ENCODE peak calls at places on chromosomes 2 and 18, in six cellular contexts. Q, I, N, G, C and F are unnamed samples.

GRCh38 chr2:238133499-238134392 is 4.7 kb upstream of the KLHL30 start:
- DNase-seq in Q (no peak), I (no peak), N (no peak), G (no peak), C (no peak), F (no peak)

GRCh38 chr18:13283746-13284145 is 65.2 kb downstream of the LDLRAD4 start:
- DNase-seq in Q (no peak), I (no peak), N (no peak), G (no peak), C (no peak), F (no peak)

GRCh38 chr18:57909620-57910019 is 106.5 kb upstream of the ATP8B1 start:
- DNase-seq in Q (no peak), I (no peak), N (no peak), G (no peak), C (no peak), F (no peak)

GRCh38 chr2:174612960-174613359 is 15.4 kb upstream of the WIPF1 start:
- DNase-seq in Q (no peak), I (no peak), N (no peak), G (no peak), C (no peak), F (no peak)

GRCh38 chr2:161030260-161031063 is 129.8 kb upstream of the TANK start:
- DNase-seq in Q (no peak), I (no peak), N (peak; percentile 67), G (no peak), C (peak; percentile 99), F (no peak)

GRCh38 chr18:76467371-76468190 is 27.5 kb downstream of the ZNF516 start:
- DNase-seq in Q (no peak), I (peak; percentile 66), N (no peak), G (no peak), C (no peak), F (no peak)

GRCh38 chr2:8402222-8402621 is 279.6 kb upstream of the ID2 start:
- DNase-seq in Q (no peak), I (no peak), N (no peak), G (no peak), C (no peak), F (no peak)

GRCh38 chr2:171080607-171081006 is 80.1 kb downstream of the TLK1 start:
- DNase-seq in Q (no peak), I (no peak), N (no peak), G (no peak), C (no peak), F (no peak)

GRCh38 chr2:60794271-60794863 is 38.3 kb downstream of the PAPOLG start:
- DNase-seq in Q (no peak), I (no peak), N (no peak), G (no peak), C (peak; percentile 46), F (no peak)

GRCh38 chr18:24987271-24987932 is 364.6 kb downstream of the ZNF521 start:
- DNase-seq in Q (no peak), I (no peak), N (no peak), G (no peak), C (peak; percentile 34), F (no peak)

GRCh38 chr2:217848351-217848957 is 154.3 kb downstream of the TNS1 start:
- DNase-seq in Q (no peak), I (no peak), N (no peak), G (no peak), C (no peak), F (no peak)

GRCh38 chr2:45993476-45993991 is 303.7 kb upstream of the EPAS1 start:
- DNase-seq in Q (peak; percentile 76), I (no peak), N (peak; percentile 79), G (peak; percentile 64), C (peak; percentile 92), F (peak; percentile 38)

GRCh38 chr2:218892693-218893348 is 12.2 kb downstream of the WNT10A start:
- DNase-seq in Q (peak; percentile 67), I (no peak), N (no peak), G (peak; percentile 56), C (peak; percentile 26), F (peak; percentile 81)
- TF ChIP-seq CTCF in Q (peak; percentile 37), I (peak; percentile 53), N (peak; percentile 9), G (peak; percentile 43), C (peak; percentile 18), F (peak; percentile 45)

DNA sequence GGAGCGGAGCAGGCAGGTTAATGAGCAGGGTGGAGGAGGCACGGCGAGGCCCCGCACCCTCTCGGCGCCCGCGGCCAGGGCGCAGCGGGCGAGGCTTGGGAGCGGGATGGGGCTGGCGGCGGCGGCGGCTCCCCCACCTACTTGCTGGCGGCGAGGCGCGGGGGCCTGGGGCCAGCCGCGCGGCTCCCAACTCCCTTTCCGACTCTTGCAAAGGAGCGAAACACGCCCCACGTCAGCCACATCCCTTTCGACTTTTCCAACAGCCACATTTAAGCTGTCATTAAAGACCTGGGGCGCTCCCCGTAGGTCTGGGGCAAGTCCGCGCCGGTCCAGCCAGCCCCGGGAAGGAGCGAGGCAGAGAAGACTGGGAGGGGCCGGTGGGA is 741 bp upstream of the KCTD1 start:
- DNase-seq in Q (no peak), I (peak; percentile 65), N (no peak), G (no peak), C (peak; percentile 46), F (no peak)
- H3K27me3 ChIP-seq in Q (no peaks in the 10 kb centered on the region), I (peaks cover 17% of the 10 kb centered on the region), N (no peaks in the 10 kb centered on the region), G (no peaks in the 10 kb centered on the region), C (peaks cover 36% of the 10 kb centered on the region), F (peaks cover 48% of the 10 kb centered on the region)

GRCh38 chr2:101718479-101718878 is 21.0 kb downstream of the MAP4K4 start:
- DNase-seq in Q (no peak), I (no peak), N (no peak), G (no peak), C (no peak), F (no peak)
- H3K27ac ChIP-seq in Q (no peak overlapping the region), I (no peak overlapping the region), N (no peak overlapping the region), G (no peak overlapping the region), C (no peak overlapping the region), F (peak overlapping the region; percentile 57)

DNA sequence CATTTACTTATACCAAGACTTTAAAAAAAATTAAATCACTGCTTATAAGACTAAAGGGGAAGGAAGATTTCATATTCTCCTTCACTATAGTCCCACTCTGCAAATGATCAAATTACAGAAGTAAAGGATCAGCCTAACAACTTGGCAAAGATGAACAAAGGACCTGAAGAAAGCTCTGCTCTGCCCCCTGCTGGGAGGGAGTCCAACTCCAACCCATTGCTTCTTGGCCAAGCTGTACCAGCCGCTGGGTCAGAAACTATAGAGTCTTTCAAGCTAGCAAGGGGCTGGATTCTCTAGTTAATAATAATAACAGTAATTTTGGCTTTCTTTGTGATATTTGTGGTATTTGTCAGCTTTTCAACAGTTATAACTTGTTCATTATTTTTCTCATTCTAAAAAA is 927.0 kb upstream of the CRIM1 start:
- DNase-seq in Q (no peak), I (no peak), N (no peak), G (no peak), C (peak; percentile 12), F (no peak)
- TF ChIP-seq CTCF in Q (no peak), I (peak; percentile 37), N (no peak), G (peak; percentile 51), C (peak; percentile 49), F (no peak)

GRCh38 chr2:21012557-21012937 is 31.3 kb downstream of the APOB start:
- DNase-seq in Q (no peak), I (no peak), N (no peak), G (no peak), C (no peak), F (no peak)
- H3K27me3 ChIP-seq in Q (no peaks in the 10 kb centered on the region), I (no peaks in the 10 kb centered on the region), N (no peaks in the 10 kb centered on the region), G (peaks cover 43% of the 10 kb centered on the region), C (no peaks in the 10 kb centered on the region), F (no peaks in the 10 kb centered on the region)

DNA sequence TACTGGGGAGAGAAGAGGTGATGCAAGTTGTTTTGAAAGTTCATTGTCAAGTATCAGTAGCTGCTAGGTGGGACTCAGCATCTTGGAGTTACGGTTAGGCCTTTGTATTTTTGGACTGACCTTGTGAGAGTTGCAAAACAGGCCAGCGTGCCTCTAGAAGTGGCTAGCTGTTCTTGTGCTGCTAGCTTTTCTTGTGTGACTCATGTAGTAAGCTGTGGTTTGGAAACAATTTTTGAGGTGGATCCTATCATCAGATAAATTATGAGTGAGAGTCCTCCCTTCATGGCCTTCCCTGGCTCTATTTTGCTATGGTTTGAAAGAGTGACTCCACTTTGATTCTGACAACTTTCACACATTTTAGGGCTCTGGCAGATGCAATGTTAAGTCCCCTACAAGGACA is 409.2 kb upstream of the HS6ST1 start:
- DNase-seq in Q (no peak), I (no peak), N (no peak), G (no peak), C (peak; percentile 96), F (no peak)
- H3K27ac ChIP-seq in Q (no peak overlapping the region), I (peak overlapping the region; percentile 66), N (no peak overlapping the region), G (no peak overlapping the region), C (peak overlapping the region; percentile 10), F (no peak overlapping the region)